ENCODE peak calls at places on chromosomes 13 and 19, in four cellular contexts. Q is left cardiac atrium; G is RCC 7860; S is activated CD4-positive, alpha-beta T cell treated with anti-CD3 and anti-CD28 coated beads, Interleukin-2, amount 50 U/mL, for 48 hours. W is an unnamed sample.
A peak's percentile ranks its signal among the peaks of the same experiment; 100 is the strongest.

GRCh38 chr19:927707-928401 is 2.0 kb downstream of the ARID3A start:
- DNase-seq in S (no peak), Q (no peak), G (no peak), W (no peak)

GRCh38 chr13:84574851-84575250 is 692.6 kb upstream of the SLITRK1 start:
- DNase-seq in S (no peak), Q (no peak), G (no peak), W (no peak)

GRCh38 chr19:48821633-48822032 is 10.8 kb upstream of the BCAT2 start:
- DNase-seq in G (no peak), Q (no peak), S (no peak), W (no peak)

GRCh38 chr19:50928841-50929240 is 17.6 kb upstream of the KLK4 start:
- DNase-seq in Q (no peak), S (no peak), G (no peak), W (no peak)

GRCh38 chr13:40187836-40188591 is 478.4 kb downstream of the FOXO1 start:
- DNase-seq in G (no peak), S (peak; percentile 52), Q (no peak), W (no peak)

GRCh38 chr19:45591638-45592005 is 7.0 kb upstream of the OPA3 start:
- DNase-seq in S (no peak), G (no peak), Q (no peak), W (no peak)

GRCh38 chr13:30376426-30377311 is 45.6 kb upstream of the UBE2L5 start:
- DNase-seq in Q (no peak), S (peak; percentile 68), G (no peak), W (no peak)

GRCh38 chr13:24742294-24742693 is 21.7 kb upstream of the RNF17 start:
- DNase-seq in G (no peak), Q (no peak), S (no peak), W (no peak)

GRCh38 chr19:40822161-40822560 is 23.2 kb downstream of the EGLN2 start:
- DNase-seq in S (no peak), Q (no peak), G (no peak), W (no peak)

GRCh38 chr19:7597689-7598088 is 2.0 kb downstream of the CAMSAP3 start:
- DNase-seq in G (no peak), Q (no peak), S (no peak), W (no peak)

GRCh38 chr19:14114854-14115253 is 2.7 kb downstream of the PRKACA start:
- DNase-seq in Q (no peak), G (no peak), S (peak; percentile 71), W (no peak)

GRCh38 chr19:653425-653824 is 9.6 kb downstream of the RNF126 start:
- DNase-seq in G (no peak), S (no peak), Q (no peak), W (no peak)

GRCh38 chr13:29688193-29688592 is 92.7 kb upstream of the SLC7A1 start:
- DNase-seq in G (no peak), Q (no peak), S (no peak), W (no peak)

GRCh38 chr19:46919324-46919723 is 58.5 kb downstream of the ARHGAP35 start:
- DNase-seq in S (peak; percentile 38), G (peak; percentile 29), Q (no peak), W (no peak)

GRCh38 chr19:14113762-14114414 is 3.7 kb downstream of the PRKACA start:
- DNase-seq in S (peak; percentile 72), G (no peak), Q (no peak), W (no peak)

GRCh38 chr13:76936736-76937135 is 11.6 kb upstream of the ACOD1 start:
- DNase-seq in Q (no peak), G (no peak), S (no peak), W (no peak)